ENCODE peak calls at places on chromosomes 6 and 20, in four cellular contexts. H is choroid plexus epithelial cell; U is activated CD8-positive, alpha-beta T cell treated with anti-CD3 and anti-CD28 coated beads, Interleukin-2, amount 10 ng/mL, durations not matched to agents 7 days and 5 days; R is A549. B is an unnamed sample.

GRCh38 chr20:21981607-21982344 is 276.3 kb downstream of the PAX1 start:
- DNase-seq in H (peak; percentile 50), U (no peak), R (no peak), B (peak; percentile 92)

GRCh38 chr6:35318200-35318844 is 20.7 kb downstream of the DEF6 start:
- DNase-seq in H (peak; percentile 83), U (no peak), R (peak; percentile 75), B (peak; percentile 64)

GRCh38 chr20:11267131-11267761 is 593.4 kb upstream of the JAG1 start:
- DNase-seq in H (peak; percentile 98), U (no peak), R (peak; percentile 97), B (peak; percentile 95)

GRCh38 chr6:4513561-4513960 is 262.6 kb upstream of the CDYL start:
- DNase-seq in H (no peak), U (no peak), R (no peak), B (no peak)

GRCh38 chr6:111806561-111807497 is 66.4 kb downstream of the FYN start:
- DNase-seq in H (no peak), U (no peak), R (no peak), B (no peak)

GRCh38 chr6:10099648-10100047 is 315.2 kb downstream of the TFAP2A start:
- DNase-seq in H (no peak), U (no peak), R (no peak), B (no peak)

GRCh38 chr6:84249724-84250123 is 22.3 kb upstream of the CEP162 start:
- DNase-seq in H (peak; percentile 57), U (no peak), R (no peak), B (peak; percentile 31)

GRCh38 chr6:158793432-158793831 is 25.7 kb downstream of the EZR start:
- DNase-seq in H (peak; percentile 81), U (no peak), R (peak; percentile 47), B (peak; percentile 66)

GRCh38 chr6:52186480-52186879 is 305 bp downstream of the IL17A start:
- DNase-seq in H (no peak), U (no peak), R (no peak), B (no peak)

GRCh38 chr20:33259371-33259770 is 23.6 kb downstream of the BPIFA1 start:
- DNase-seq in H (no peak), U (no peak), R (no peak), B (no peak)